ENCODE peak calls at places on chromosomes 4 and X, in seven cellular contexts. C, N, Z, Q, K, G and J are unnamed samples.

GRCh38 chrX:101803451-101803850 is 128.4 kb downstream of the ZMAT1 start:
- DNase-seq in N (no peak), K (peak), C (no peak), G (no peak), Z (peak), Q (peak), J (no peak)

GRCh38 chrX:48945517-48946348 is 11.7 kb downstream of the OTUD5 start:
- DNase-seq in N (peak), Q (peak), G (peak), C (no peak), K (peak), Z (peak), J (no peak)

GRCh38 chrX:154531626-154532025 is 15.0 kb downstream of the G6PD start:
- DNase-seq in N (no peak), K (no peak), Q (peak), G (no peak), Z (no peak), C (no peak), J (no peak)

GRCh38 chr4:87209696-87210095 is 10.7 kb downstream of the KLHL8 start:
- DNase-seq in N (peak), Q (peak), Z (peak), C (no peak), G (peak), K (no peak), J (no peak)

GRCh38 chr4:172009461-172009860 is 196.3 kb downstream of the GALNTL6 start:
- DNase-seq in C (no peak), G (no peak), K (no peak), Z (no peak), N (no peak), Q (no peak), J (no peak)

GRCh38 chr4:28966982-28967381 is 1753.2 kb upstream of the PCDH7 start:
- DNase-seq in K (no peak), C (no peak), G (no peak), Q (peak), Z (peak), N (no peak), J (no peak)

GRCh38 chr4:167897116-167897515 is 195.2 kb upstream of the ANXA10 start:
- DNase-seq in Z (peak), K (peak), N (no peak), C (no peak), G (no peak), Q (peak), J (no peak)

GRCh38 chr4:183618681-183619080 is 40.3 kb downstream of the RWDD4 start:
- DNase-seq in N (no peak), C (no peak), Z (no peak), Q (no peak), G (no peak), K (no peak), J (no peak)

GRCh38 chr4:4480685-4481393 is 61.0 kb downstream of the STX18 start:
- DNase-seq in G (no peak), C (no peak), N (no peak), Q (peak), Z (no peak), K (peak), J (no peak)

GRCh38 chrX:320126-320783 is 1.7 kb upstream of the GTPBP6 start:
- DNase-seq in K (peak), Q (no peak), N (peak), Z (no peak), C (peak), G (peak), J (no peak)

GRCh38 chr4:6121941-6122340 is 78.4 kb downstream of the JAKMIP1 start:
- DNase-seq in C (no peak), Q (no peak), N (no peak), G (no peak), K (no peak), Z (no peak), J (no peak)

GRCh38 chr4:1603413-1604135 is 80.5 kb downstream of the FAM53A start:
- DNase-seq in K (no peak), Q (no peak), Z (no peak), G (no peak), N (no peak), C (no peak), J (no peak)

GRCh38 chrX:119687661-119688413 is 5.1 kb downstream of the SEPTIN6 start:
- DNase-seq in G (no peak), Q (no peak), N (no peak), K (peak), Z (no peak), C (no peak), J (no peak)

GRCh38 chr4:114615435-114615834 is 16.8 kb downstream of the UGT8 start:
- DNase-seq in Q (no peak), K (no peak), G (no peak), C (no peak), N (no peak), Z (no peak), J (no peak)

GRCh38 chr4:89724716-89725115 is 112.2 kb downstream of the SNCA start:
- DNase-seq in C (no peak), K (peak), G (no peak), N (no peak), Q (peak), Z (peak), J (no peak)

GRCh38 chrX:15914486-15914885 is 59.9 kb upstream of the AP1S2 start:
- DNase-seq in C (no peak), K (no peak), Z (no peak), Q (no peak), N (no peak), G (no peak), J (no peak)

GRCh38 chr4:73646117-73646516 is 25.9 kb upstream of the RASSF6 start:
- DNase-seq in N (no peak), C (no peak), K (no peak), G (no peak), Q (no peak), Z (no peak), J (no peak)

GRCh38 chrX:136162827-136163427 is 15.6 kb downstream of the FHL1 start:
- DNase-seq in N (peak), C (no peak), Q (peak), Z (peak), G (no peak), K (peak), J (no peak)

GRCh38 chrX:140764401-140764919 is 54.9 kb downstream of the LINC00632 start:
- DNase-seq in G (peak), Z (no peak), N (no peak), K (peak), Q (peak), C (no peak), J (peak)

GRCh38 chr4:120991885-120992284 is 69.4 kb upstream of the PRDM5 start:
- DNase-seq in N (no peak), G (no peak), C (no peak), Z (no peak), K (no peak), Q (no peak), J (no peak)

GRCh38 chrX:17654116-17654515 is 83.2 kb upstream of the SCML1 start:
- DNase-seq in N (no peak), G (no peak), Q (no peak), C (no peak), K (no peak), Z (no peak), J (no peak)

GRCh38 chr4:38182334-38182998 is 222.3 kb downstream of the PTTG2 start:
- DNase-seq in N (no peak), K (no peak), Q (no peak), Z (no peak), C (no peak), G (no peak), J (no peak)

GRCh38 chr4:38180456-38180855 is 220.3 kb downstream of the PTTG2 start:
- DNase-seq in C (no peak), Z (no peak), N (no peak), G (no peak), K (peak), Q (no peak), J (no peak)

GRCh38 chr4:38188136-38188535 is 227.9 kb downstream of the PTTG2 start:
- DNase-seq in G (no peak), N (no peak), Q (no peak), K (no peak), Z (no peak), C (no peak), J (no peak)

GRCh38 chr4:38185406-38185805 is 225.2 kb downstream of the PTTG2 start:
- DNase-seq in N (no peak), G (no peak), K (no peak), C (no peak), Z (no peak), Q (no peak), J (no peak)

DNA sequence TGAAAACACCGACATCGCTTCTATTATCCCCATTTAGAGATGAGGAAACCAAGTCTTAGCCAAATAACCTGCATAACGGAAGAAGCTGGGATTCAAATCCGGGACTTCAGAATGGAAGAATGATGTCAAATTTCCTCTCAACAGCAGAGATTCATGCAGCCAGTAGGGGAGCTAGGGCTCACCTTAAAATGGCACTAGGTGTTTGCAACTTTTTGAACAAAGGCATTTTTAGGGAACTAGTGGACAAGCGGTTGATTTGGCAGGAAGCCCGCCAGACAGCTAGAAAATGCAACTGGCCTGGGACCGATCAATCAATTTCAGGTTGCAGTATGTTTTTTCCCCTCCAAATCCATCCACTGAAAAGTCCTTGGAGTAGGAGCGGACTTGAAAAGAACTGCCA is 224.2 kb downstream of the PTTG2 start:
- DNase-seq in C (no peak), K (no peak), N (no peak), Q (no peak), Z (no peak), G (no peak), J (no peak)
- TF ChIP-seq CTCF in C (no peak), K (no peak), N (peak), Q (peak), Z (peak), G (no peak), J (peak)

DNA sequence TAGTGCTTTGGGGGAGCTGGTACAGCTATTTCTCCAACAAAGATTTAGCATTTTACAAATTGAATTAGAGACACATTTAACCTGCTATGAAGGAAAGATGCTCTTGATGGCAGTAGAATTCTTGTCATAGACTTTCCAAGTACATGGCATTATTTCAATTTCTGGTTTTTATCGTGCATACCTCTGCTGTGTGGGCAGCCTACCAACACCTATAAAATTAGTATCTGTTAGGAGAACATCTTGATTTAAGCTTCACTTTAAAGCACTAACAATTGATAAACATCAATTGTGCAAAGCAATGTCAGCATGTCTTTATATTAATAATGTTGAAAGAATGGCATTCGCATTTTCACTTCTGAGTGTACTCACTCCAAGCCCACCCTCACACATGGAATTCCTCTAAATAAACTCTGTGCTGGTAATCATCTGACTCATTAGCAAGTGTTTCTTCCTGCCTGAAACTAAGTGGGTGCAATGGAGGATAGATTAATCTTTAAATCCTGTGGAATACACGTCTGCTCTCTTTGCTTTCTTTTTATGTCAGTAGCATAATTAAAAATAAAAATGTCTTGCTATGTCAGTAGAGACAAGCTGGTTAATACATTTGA is 279.8 kb upstream of the MAGEB18 start:
- DNase-seq in K (peak), G (no peak), Z (peak), Q (peak), N (no peak), C (no peak), J (no peak)
- TF ChIP-seq CTCF in K (peak), G (no peak), Z (peak), Q (peak), N (no peak), C (no peak), J (no peak)

GRCh38 chr4:7157666-7158065 is 34.7 kb upstream of the SORCS2 start:
- DNase-seq in N (no peak), Z (no peak), K (no peak), G (peak), Q (no peak), C (no peak), J (no peak)

GRCh38 chr4:7155611-7156071 is 36.7 kb upstream of the SORCS2 start:
- DNase-seq in C (no peak), K (peak), Q (peak), Z (peak), G (peak), N (peak), J (no peak)

GRCh38 chr4:7158081-7158750 is 34.1 kb upstream of the SORCS2 start:
- DNase-seq in Q (no peak), C (no peak), G (peak), N (no peak), Z (no peak), K (no peak), J (no peak)

GRCh38 chr4:7157140-7157488 is 35.2 kb upstream of the SORCS2 start:
- DNase-seq in G (no peak), Z (no peak), Q (no peak), N (no peak), C (no peak), K (no peak), J (no peak)

DNA sequence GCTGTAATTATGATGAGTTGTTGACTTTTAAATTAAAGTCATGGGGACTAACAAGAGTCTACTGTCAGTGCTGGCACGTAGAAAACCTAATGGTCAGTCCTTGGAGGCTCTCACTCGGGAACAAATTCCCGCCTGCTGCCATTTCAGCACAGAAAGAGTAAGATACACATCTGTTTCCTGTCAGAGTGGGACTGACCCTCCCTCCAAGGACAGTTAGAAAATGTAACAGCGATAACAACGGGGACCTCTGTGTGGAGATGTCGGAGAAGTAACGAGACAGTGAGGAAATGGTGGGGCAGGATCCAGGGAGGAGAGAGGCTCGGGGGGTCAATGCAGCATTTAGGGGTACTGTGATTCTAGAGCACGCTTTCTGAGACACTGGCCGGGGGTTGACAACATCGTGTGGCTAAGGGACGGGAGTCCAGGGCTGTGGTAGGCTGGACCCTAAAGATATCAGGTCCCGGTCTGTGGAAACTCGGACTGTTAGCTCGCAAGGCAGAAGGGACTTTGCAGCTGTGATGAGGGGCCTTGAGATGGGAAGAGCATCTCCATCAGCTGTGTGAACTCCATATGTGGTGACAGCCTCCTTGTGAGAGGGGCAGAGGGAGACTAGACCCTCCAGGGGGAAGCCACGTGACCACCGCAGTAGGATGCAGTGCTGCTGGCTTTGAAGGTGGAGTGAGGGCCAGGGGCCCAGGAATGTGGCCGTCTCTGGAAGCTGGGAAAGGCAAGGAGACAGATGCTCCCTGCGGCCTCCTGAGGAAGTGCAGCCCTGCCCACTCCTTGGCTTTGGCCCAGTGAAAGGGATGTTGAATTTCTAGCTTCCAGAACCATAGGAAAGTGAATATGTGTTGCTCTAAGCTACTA is 35.8 kb upstream of the SORCS2 start:
- DNase-seq in Q (peak), G (peak), C (no peak), K (peak), N (no peak), Z (no peak), J (no peak)
- TF ChIP-seq CTCF in Q (peak), G (peak), C (no peak), K (peak), N (peak), Z (no peak), J (peak)

DNA sequence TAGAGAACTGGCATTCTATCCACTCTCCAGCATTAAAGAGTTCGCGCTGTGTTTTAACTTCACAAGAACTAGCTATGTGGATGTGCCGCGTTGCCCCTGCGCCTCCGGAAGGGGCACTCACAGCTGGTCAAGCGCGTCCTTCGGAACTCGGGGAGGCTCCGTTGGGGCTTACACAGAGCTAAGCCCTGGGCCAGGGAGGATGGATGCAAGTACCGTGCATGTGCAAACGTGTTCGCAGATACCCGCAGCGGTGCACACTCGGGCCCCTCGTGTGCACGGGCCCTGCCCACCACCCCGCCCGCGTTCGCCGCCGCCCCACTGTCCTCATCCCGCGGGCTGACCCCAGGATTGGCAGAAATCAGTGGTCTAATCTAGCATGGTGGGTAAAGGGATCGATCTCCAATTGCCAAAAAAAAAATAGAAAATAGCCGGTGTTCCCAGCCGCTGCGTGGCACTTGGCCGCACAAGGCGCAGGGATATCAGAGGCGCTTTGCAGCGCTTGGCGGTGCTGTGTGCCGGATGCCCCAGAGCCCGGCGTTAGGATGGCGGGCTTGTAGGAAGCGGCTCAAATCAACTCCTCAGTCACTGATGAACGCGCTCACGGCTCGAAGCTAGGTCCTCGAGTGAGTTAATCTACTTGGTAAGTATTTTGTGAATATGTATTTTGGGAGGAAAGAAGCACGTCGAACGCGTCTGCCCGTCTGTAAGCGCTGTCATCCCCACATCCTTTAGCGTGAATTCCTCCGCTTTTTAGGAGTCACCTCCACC is 988 bp upstream of the PCDH10 start:
- DNase-seq in K (peak), C (no peak), N (no peak), Z (no peak), Q (peak), G (no peak), J (peak)
- TF ChIP-seq CTCF in K (no peak), C (no peak), N (no peak), Z (no peak), Q (peak), G (no peak), J (peak)

DNA sequence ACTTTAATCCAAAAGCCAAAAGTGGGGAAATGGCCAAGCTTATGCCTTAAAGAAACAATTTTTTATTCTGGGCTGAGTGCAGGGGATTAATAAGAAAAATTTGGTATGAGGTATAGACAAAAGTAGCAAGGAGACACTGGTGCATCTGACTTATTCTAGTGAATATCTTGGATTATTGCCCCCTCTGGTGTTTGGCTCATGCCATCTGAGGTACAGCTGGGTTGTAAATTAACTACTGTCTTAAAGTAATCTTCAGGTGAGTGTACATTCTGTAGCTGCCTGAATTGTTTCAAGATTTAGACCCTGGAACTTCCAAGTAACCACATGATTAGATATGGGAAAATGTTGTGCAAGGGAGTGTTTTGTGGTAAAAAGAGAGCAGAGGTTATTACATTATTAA is 988.7 kb downstream of the FAM133A start:
- DNase-seq in Q (no peak), G (no peak), C (no peak), Z (peak), N (no peak), K (no peak), J (no peak)
- TF ChIP-seq CTCF in Q (no peak), G (no peak), C (no peak), Z (no peak), N (no peak), K (no peak), J (no peak)